ENCODE peak calls at places on chromosomes 5 and 9, in six cellular contexts. O is AG04449, N is kidney, I is NCI-H524, R is aorta, P is cardiac fibroblast. G is an unnamed sample.

GRCh38 chr5:87997662-87998061 is 271.0 kb downstream of the TMEM161B start:
- DNase-seq in N (no peak), I (no peak), O (no peak), R (no peak), P (no peak), G (no peak)

GRCh38 chr9:99474186-99474585 is 252.1 kb downstream of the SEC61B start:
- DNase-seq in R (no peak), N (no peak), O (no peak), I (no peak), P (no peak), G (no peak)

GRCh38 chr5:110572709-110573108 is 153.8 kb downstream of the TMEM232 start:
- DNase-seq in N (no peak), I (no peak), P (no peak), O (no peak), R (no peak), G (no peak)

GRCh38 chr9:75108571-75108970 is 20.3 kb downstream of the OSTF1 start:
- DNase-seq in R (no peak), P (peak), N (peak), O (no peak), I (no peak), G (no peak)

GRCh38 chr5:130135506-130135905 is 231.2 kb downstream of the CHSY3 start:
- DNase-seq in P (peak), N (no peak), O (no peak), R (no peak), I (no peak), G (no peak)

GRCh38 chr5:87383216-87383615 is 29.5 kb downstream of the CCNH start:
- DNase-seq in I (no peak), P (no peak), R (no peak), N (no peak), O (no peak), G (peak)

GRCh38 chr5:135323227-135323626 is 75.8 kb downstream of the MACROH2A1 start:
- DNase-seq in O (no peak), I (no peak), R (peak), P (no peak), N (no peak), G (no peak)

GRCh38 chr5:148542812-148543211 is 111.5 kb downstream of the HTR4 start:
- DNase-seq in R (no peak), P (no peak), O (no peak), I (no peak), N (no peak), G (no peak)

GRCh38 chr5:154755361-154756202 is at the start of gene LARP1:
- DNase-seq in N (no peak), P (peak), O (no peak), I (no peak), R (peak), G (no peak)

GRCh38 chr9:135321580-135321979 is 158.0 kb upstream of the PPP1R26 start:
- DNase-seq in P (no peak), O (no peak), R (no peak), N (no peak), I (no peak), G (no peak)

GRCh38 chr5:141876628-141877477 is 1.4 kb downstream of the PCDH1 start:
- DNase-seq in R (peak), P (no peak), I (no peak), O (no peak), N (peak), G (no peak)

GRCh38 chr9:995776-996175 is 19.3 kb downstream of the DMRT3 start:
- DNase-seq in R (no peak), P (no peak), I (no peak), O (peak), N (no peak), G (no peak)

G was measured in AG04450.